ENCODE peak calls at places on chromosomes 1 and 21, in five cellular contexts. W, I, H, R and P are unnamed samples.

GRCh38 chr1:48661726-48662483 is 114.8 kb downstream of the BEND5 start:
- DNase-seq in W (no peak), H (no peak), I (no peak), R (no peak), P (no peak)

GRCh38 chr1:236120725-236121153 is 21.6 kb upstream of the GPR137B start:
- DNase-seq in I (no peak), W (no peak), H (no peak), R (no peak), P (no peak)

GRCh38 chr1:230067871-230068814 is 1.1 kb downstream of the GALNT2 start:
- DNase-seq in W (peak), I (peak), R (peak), H (peak), P (no peak)

GRCh38 chr1:184771190-184771691 is 16.6 kb upstream of the EDEM3 start:
- DNase-seq in I (no peak), W (no peak), H (no peak), R (no peak), P (no peak)

GRCh38 chr1:34796990-34797389 is 4.2 kb downstream of the GJA4 start:
- DNase-seq in W (no peak), I (no peak), R (no peak), H (no peak), P (no peak)

GRCh38 chr1:109298666-109299086 is 8.1 kb downstream of the MYBPHL start:
- DNase-seq in I (peak), R (peak), H (no peak), W (no peak), P (no peak)

GRCh38 chr1:150516050-150516591 is 569 bp downstream of the FALEC start:
- DNase-seq in W (peak), I (no peak), H (no peak), R (peak), P (peak)

GRCh38 chr1:246597340-246597739 is 31.1 kb downstream of the CNST start:
- DNase-seq in W (no peak), H (peak), R (peak), I (peak), P (no peak)

GRCh38 chr1:161121042-161121441 is 3.1 kb downstream of the NIT1 start:
- DNase-seq in H (no peak), W (no peak), R (no peak), I (no peak), P (no peak)

GRCh38 chr1:154352581-154353459 is 27.5 kb downstream of the ATP8B2 start:
- DNase-seq in R (peak), W (peak), H (peak), I (peak), P (peak)

GRCh38 chr1:54796902-54797301 is 4.2 kb downstream of the TTC22 start:
- DNase-seq in W (no peak), I (no peak), H (no peak), R (no peak), P (no peak)

GRCh38 chr1:7984826-7985225 is 23.3 kb downstream of the PARK7 start:
- DNase-seq in W (no peak), H (no peak), I (no peak), R (no peak), P (no peak)

GRCh38 chr1:230509281-230509977 is 83.3 kb upstream of the PGBD5 start:
- DNase-seq in H (peak), W (peak), R (peak), I (peak), P (no peak)

GRCh38 chr1:61051455-61052392 is 30.6 kb upstream of the NFIA start:
- DNase-seq in I (no peak), W (no peak), H (no peak), R (peak), P (no peak)

GRCh38 chr1:226642421-226642820 is 93.9 kb downstream of the STUM start:
- DNase-seq in W (no peak), R (no peak), H (no peak), I (no peak), P (no peak)

GRCh38 chr21:38806153-38806941 is 618 bp downstream of the ETS2 start:
- DNase-seq in R (peak), W (no peak), H (no peak), I (no peak), P (peak)

GRCh38 chr1:9166289-9167235 is 37.7 kb upstream of the GPR157 start:
- DNase-seq in H (peak), W (no peak), I (no peak), R (no peak), P (no peak)

GRCh38 chr1:246875041-246876026 is 56.4 kb downstream of the AHCTF1 start:
- DNase-seq in R (peak), H (peak), W (no peak), I (peak), P (no peak)

GRCh38 chr21:35981514-35982070 is 78.7 kb downstream of the SETD4 start:
- DNase-seq in I (peak), R (peak), H (no peak), W (no peak), P (no peak)

GRCh38 chr1:88302843-88303486 is 381.1 kb upstream of the PKN2 start:
- DNase-seq in W (peak), R (peak), H (peak), I (no peak), P (no peak)

GRCh38 chr1:27076803-27077202 is 64.2 kb upstream of the TENT5B start:
- DNase-seq in R (no peak), H (no peak), W (no peak), I (no peak), P (no peak)
- H3K9ac ChIP-seq in R (no peak), H (no peak), W (no peak), I (no peak), P (no peak)

DNA sequence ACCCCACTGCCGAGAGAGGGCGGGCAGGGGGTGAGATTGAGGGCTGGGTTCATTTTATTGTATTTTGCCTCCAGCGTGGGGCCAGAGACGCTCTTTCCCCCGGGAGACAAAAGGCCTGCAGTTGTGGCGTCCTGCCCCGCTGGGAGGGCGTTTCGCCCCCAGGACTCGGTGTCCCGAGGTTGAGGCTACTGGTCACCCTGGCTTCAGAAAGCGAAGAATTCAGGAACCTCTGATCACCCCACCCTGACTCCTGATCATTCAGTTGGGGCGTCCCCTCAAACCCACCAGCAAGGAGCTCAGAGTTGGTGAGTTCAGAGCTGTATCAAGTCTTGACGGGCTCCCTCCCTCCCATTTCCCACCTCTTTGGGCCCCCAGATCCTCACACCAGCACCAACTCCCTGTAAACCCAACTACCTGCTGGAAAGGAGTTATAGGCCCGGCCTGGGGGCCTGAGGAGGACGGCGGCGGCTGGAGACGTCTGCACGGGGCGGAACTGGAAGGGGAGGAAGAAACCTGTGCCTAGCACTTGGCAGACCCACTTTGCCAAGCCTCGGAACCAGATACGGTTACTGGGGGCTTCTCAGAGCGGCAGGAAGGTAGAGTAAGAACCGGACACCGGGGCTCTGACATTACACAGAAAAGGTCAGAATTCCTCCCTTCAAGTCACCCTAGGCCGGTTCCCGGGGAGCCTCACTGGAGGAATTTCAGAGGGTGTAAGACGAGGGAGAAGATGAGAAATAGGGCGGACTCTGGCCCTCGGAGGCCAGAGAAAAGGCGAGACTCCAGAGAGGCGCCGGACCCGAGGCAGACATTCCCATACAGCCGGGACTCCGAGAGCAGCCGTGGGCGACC is 761 bp upstream of the PAX7 start:
- DNase-seq in W (no peak), I (no peak), H (no peak), R (no peak), P (no peak)
- TF ChIP-seq EZH2 in W (no peak), I (peak), H (peak), R (peak), P (no peak)

GRCh38 chr1:81304187-81304586 is 496.5 kb upstream of the ADGRL2 start:
- DNase-seq in W (no peak), H (peak), I (peak), R (peak), P (no peak)

GRCh38 chr1:81305997-81306452 is 494.7 kb upstream of the ADGRL2 start:
- DNase-seq in I (peak), R (peak), H (peak), W (peak), P (no peak)
- H3K4me3 ChIP-seq in I (peak), R (peak), H (peak), W (peak), P (no peak)

GRCh38 chr1:224801761-224802490 is 127.5 kb upstream of the DNAH14 start:
- DNase-seq in W (no peak), R (no peak), H (no peak), I (peak), P (no peak)
- H3K9ac ChIP-seq in W (no peak), R (no peak), H (no peak), I (no peak), P (no peak)

GRCh38 chr1:1599919-1600860 is at the start of gene FNDC10:
- DNase-seq in R (peak), I (no peak), H (no peak), W (no peak), P (no peak)

GRCh38 chr1:1602941-1603506 is 3.1 kb upstream of the FNDC10 start:
- DNase-seq in I (no peak), R (no peak), W (no peak), H (no peak), P (no peak)

GRCh38 chr1:1602321-1602931 is 2.5 kb upstream of the FNDC10 start:
- DNase-seq in R (no peak), H (no peak), W (peak), I (no peak), P (no peak)

GRCh38 chr1:1600861-1601563 is 1.1 kb upstream of the FNDC10 start:
- DNase-seq in W (no peak), R (no peak), I (no peak), H (no peak), P (no peak)

GRCh38 chr1:1601564-1602320 is 1.8 kb upstream of the FNDC10 start:
- DNase-seq in I (no peak), H (no peak), W (no peak), R (no peak), P (no peak)
- TF ChIP-seq EZH2 in I (no peak), H (no peak), W (no peak), R (no peak), P (no peak)

DNA sequence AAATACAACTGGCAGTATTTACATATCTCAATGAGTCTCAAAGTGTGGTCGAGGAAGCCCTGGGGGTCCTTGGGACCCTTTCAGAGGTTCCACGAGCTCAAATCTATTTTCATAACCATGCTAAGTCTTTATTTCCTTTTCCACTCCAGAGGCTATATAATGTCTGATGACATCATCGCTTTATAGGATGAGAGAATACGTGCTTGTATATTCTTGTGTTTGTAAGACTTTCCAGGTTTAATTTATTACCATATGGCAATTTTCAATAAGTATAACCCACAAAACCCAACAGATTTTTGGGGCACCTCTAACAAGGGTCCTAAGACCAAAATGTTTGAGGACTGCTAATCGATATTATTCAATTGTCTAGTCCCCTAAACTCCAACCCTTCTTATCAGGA is 1.4 kb upstream of the SLC19A2 start:
- DNase-seq in I (no peak), H (no peak), R (peak), W (no peak), P (no peak)
- H3K4me3 ChIP-seq in I (peak), H (peak), R (peak), W (no peak), P (peak)

DNA sequence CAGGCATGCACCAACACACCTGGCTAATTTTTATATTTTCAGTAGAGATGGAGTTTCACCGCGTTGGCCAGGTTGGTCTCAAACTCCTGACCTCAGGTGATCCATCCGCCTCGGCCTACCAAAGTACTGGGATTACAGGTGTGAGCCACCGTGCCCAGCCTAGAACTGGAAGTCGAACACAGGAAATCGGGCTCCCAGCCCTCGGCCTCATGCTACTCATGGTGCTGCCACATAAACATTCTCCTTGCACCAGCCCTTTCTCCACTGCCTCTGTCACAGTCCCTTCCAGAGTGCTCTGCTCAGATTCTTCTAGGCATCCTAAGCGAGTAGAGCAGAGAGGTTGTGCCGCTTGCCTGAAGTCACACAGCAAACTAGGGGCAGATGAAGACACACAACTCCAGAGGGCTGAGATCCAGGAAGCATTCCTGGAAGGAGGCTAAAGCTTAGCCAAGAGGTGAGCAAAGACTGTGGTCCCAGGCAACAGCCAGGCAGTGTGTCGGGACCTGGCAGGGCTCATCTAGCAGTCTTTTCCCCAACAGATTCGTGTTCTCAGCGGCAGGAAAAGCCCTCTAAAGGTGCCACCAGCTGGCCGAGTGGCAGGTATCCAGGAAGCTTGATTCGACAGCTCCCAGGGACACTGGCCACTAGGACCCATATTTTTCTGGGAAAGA is 29.6 kb upstream of the NPPB start:
- DNase-seq in H (no peak), I (no peak), W (no peak), R (no peak), P (no peak)
- H3K9ac ChIP-seq in H (no peak), I (no peak), W (no peak), R (no peak), P (no peak)

GRCh38 chr1:147080671-147081394 is 91.4 kb downstream of the PRKAB2 start:
- DNase-seq in R (no peak), I (no peak), W (no peak), H (no peak), P (no peak)

GRCh38 chr1:147078606-147079399 is 93.5 kb downstream of the PRKAB2 start:
- DNase-seq in W (no peak), R (no peak), I (no peak), H (no peak), P (no peak)

GRCh38 chr1:147077936-147078605 is 94.2 kb downstream of the PRKAB2 start:
- DNase-seq in W (no peak), R (no peak), I (no peak), H (no peak), P (no peak)

GRCh38 chr1:147079400-147080012 is 92.8 kb downstream of the PRKAB2 start:
- DNase-seq in H (no peak), W (no peak), R (no peak), I (no peak), P (no peak)

DNA sequence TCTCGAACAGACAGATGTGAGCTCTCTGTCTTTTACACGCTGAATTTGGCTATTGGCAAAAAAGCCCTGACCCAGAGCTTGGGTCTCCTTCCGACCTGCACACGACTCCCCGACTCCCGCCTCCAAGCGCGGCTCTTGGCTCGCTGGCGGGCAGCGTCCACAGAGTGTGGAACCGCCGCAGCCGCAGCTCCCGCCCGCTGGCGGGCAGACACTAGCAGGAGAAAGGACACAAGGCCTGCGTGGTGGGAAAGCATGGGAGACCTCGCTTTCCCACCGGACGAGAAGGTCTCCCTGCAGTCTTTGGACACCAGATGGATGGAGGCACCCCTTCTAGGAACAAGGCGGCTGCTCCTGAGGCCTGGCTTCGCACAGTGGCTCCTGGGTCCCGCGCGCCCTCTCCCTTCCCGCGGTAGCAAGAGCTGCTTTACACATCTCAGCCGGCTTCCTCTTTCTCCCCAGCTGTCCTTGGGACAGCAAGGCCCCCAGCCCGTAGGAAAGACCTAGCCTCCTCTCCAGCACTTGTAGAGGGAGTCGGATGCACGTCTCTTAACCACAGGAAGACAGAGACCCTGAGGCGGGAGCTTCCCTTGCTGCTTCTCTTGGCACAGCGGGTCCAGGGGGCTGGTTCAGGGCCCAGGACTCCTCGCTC is 92.1 kb downstream of the PRKAB2 start:
- DNase-seq in H (no peak), W (no peak), R (peak), I (no peak), P (no peak)
- TF ChIP-seq EZH2 in H (peak), W (no peak), R (peak), I (no peak), P (no peak)